ENCODE peak calls at places on chromosomes 11 and 22, in five cellular contexts. L is neural progenitor cell, O is PC-9, G is GM12878, A is GM23338. Q is an unnamed sample. For H3K4me1, the result is how much of the 10 kb centered on the place peaks cover.

GRCh38 chr22:25038239-25038638 is 85.7 kb downstream of the KIAA1671 start:
- DNase-seq in L (no peak), G (no peak), A (no peak), O (no peak), Q (no peak)

GRCh38 chr22:19788661-19789225 is 28.2 kb downstream of the TBX1 start:
- DNase-seq in O (no peak), G (no peak), A (no peak), L (no peak), Q (no peak)

GRCh38 chr11:94400839-94401772 is at the start of gene GPR83:
- DNase-seq in O (no peak), L (peak), A (peak), G (no peak), Q (peak)

GRCh38 chr11:84857746-84858145 is 769.4 kb downstream of the DLG2 start:
- DNase-seq in A (no peak), G (no peak), O (no peak), L (no peak), Q (no peak)

GRCh38 chr11:80122211-80122610 is 681.4 kb upstream of the TENM4 start:
- DNase-seq in G (no peak), A (no peak), L (no peak), O (no peak), Q (no peak)

GRCh38 chr22:30016596-30016995 is 63.7 kb upstream of the HORMAD2 start:
- DNase-seq in O (no peak), G (no peak), A (no peak), L (no peak), Q (no peak)

GRCh38 chr22:41908409-41909289 is 6.2 kb downstream of the SHISA8 start:
- DNase-seq in L (peak), A (peak), G (no peak), O (no peak), Q (no peak)

GRCh38 chr11:74021998-74022397 is 13.1 kb upstream of the UCP3 start:
- DNase-seq in L (no peak), A (no peak), O (no peak), G (no peak), Q (no peak)

GRCh38 chr11:115477410-115477809 is 26.8 kb downstream of the CADM1 start:
- DNase-seq in G (no peak), L (no peak), A (no peak), O (no peak), Q (no peak)

GRCh38 chr11:75233688-75234295 is 6.8 kb upstream of the TPBGL start:
- DNase-seq in O (peak), L (peak), G (no peak), A (peak), Q (peak)

GRCh38 chr11:111834432-111835163 is 36.8 kb downstream of the ALG9 start:
- DNase-seq in G (no peak), A (no peak), L (no peak), O (no peak), Q (no peak)

GRCh38 chr11:83195176-83195531 is 1.6 kb downstream of the ANKRD42 start:
- DNase-seq in O (no peak), L (no peak), A (no peak), G (no peak), Q (no peak)

GRCh38 chr11:29093416-29093815 is 923.4 kb downstream of the KCNA4 start:
- DNase-seq in L (no peak), O (no peak), A (no peak), G (no peak), Q (peak)

GRCh38 chr22:35312198-35313059 is 12.7 kb downstream of the TOM1 start:
- DNase-seq in A (no peak), O (peak), L (no peak), G (no peak), Q (peak)

GRCh38 chr11:75160328-75160757 is 9.4 kb downstream of the SLCO2B1 start:
- DNase-seq in G (no peak), A (no peak), L (no peak), O (no peak), Q (peak)

GRCh38 chr11:57288771-57289579 is 35.8 kb downstream of the TNKS1BP1 start:
- DNase-seq in G (no peak), A (peak), L (peak), O (no peak), Q (peak)

GRCh38 chr11:23605001-23605400 is 744.7 kb upstream of the CCDC179 start:
- DNase-seq in L (no peak), G (no peak), A (no peak), O (no peak), Q (no peak)

GRCh38 chr11:73729594-73730206 is 31.2 kb downstream of the RAB6A start:
- DNase-seq in O (peak), G (no peak), A (peak), L (peak), Q (no peak)

GRCh38 chr11:42023267-42023666 is 563.8 kb upstream of the LRRC4C start:
- DNase-seq in O (no peak), A (no peak), L (no peak), G (no peak), Q (peak)

GRCh38 chr22:30305519-30305905 is 16.2 kb upstream of the CASTOR1 start:
- DNase-seq in G (peak), A (no peak), O (no peak), L (no peak), Q (peak)

GRCh38 chr11:11981364-11981763 is 27.1 kb downstream of the DKK3 start:
- DNase-seq in L (no peak), O (no peak), A (no peak), G (no peak), Q (no peak)

GRCh38 chr22:49966041-49966715 is 5.6 kb downstream of the PIM3 start:
- DNase-seq in A (no peak), G (no peak), O (no peak), L (peak), Q (no peak)

GRCh38 chr11:60953781-60954180 is 1.8 kb upstream of the SLC15A3 start:
- DNase-seq in O (no peak), A (no peak), L (no peak), G (no peak), Q (peak)

GRCh38 chr11:60951611-60951908 is 416 bp downstream of the SLC15A3 start:
- DNase-seq in A (peak), O (no peak), L (no peak), G (no peak), Q (no peak)

GRCh38 chr11:60952742-60953170 is 780 bp upstream of the SLC15A3 start:
- DNase-seq in A (no peak), O (no peak), L (no peak), G (no peak), Q (no peak)

GRCh38 chr11:60950933-60951610 is 904 bp downstream of the SLC15A3 start:
- DNase-seq in A (peak), O (no peak), G (no peak), L (peak), Q (no peak)

DNA sequence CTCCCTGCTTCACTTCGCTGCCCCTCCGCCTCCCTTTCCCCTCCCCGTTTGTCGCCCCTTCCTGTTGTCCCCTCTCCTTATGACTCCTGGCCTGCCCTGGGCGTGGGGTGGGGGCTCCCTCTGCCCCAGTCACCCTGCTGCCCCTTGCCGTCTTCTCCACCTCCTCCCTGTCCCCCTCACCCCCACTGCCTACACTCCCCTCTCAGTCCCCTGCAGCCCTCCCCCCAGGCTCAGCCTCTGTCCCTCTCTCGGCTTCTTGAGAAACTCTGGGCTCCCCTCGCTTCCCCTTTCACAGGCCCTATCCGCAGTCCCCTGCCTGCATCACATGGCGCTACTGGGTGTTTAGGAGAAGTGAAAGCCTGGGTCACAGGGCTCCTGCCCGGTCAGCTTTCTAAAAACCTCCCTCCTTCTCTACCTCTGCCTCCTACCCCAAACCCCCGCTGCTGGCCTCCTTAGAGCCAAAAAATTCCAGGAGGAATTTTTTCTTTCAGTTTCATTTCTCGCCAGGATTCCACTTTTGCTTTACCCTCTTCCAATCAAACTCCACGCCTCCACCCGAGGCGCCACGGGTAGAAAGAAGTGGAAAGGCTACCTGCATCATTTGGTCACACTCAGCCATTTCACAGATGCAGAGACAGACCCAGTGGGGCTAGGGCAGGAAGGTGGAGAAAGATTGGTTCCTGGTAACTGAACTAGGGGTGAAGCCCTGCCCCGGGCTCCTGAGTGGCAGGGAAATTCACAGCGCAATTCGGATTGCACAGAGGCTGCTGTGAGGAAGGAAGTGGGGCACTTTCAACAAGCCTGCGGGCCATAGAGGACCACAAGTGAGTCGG is at the start of gene SLC15A3:
- DNase-seq in O (no peak), A (peak), G (peak), L (peak), Q (peak)
- H3K4me1 ChIP-seq in O (under half), A (under half), G (under half), L (under half), Q (under half)

DNA sequence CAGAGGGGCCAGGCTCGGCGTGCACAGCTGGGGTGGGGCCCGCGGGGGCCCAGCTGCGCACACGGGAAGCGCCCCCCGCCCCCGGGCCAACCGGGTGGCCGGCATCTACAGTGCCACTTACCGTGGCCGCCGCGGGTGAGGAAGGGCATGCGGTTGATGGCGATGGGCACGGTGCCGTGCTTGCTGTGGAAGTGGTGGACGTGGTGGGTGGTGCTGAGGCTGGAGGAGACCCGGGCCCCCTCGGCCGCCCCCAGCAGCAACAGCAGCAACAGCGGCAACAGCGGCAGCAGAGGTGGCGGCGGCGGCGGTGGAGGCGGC is 51.4 kb downstream of the SLC22A12 start:
- DNase-seq in A (no peak), G (no peak), L (no peak), O (no peak), Q (no peak)
- TF ChIP-seq EZH2 in A (peak), G (no peak), L (peak), O (no peak), Q (peak)

DNA sequence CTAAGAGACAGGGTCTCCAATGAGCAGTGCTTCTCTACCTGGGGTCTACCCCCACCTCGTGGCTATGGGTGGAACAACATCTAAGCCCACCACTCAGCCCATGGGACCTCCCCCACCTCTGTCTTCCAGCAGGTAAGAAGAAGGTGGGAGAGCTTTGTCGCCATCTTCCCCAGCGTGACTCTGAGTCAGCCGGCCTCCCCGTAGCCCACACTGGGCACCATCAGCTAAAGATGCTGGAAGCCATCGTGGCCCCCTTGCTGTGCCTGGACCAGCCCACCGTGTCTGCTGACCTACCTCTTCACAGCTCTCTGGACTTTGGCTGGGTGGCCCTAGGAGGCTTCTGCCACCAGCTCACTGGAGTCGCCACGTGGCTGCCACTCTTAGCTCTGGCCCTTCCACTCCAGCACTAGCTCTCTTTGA is 954 bp downstream of the C11orf86 start:
- DNase-seq in A (peak), O (peak), L (peak), G (no peak), Q (peak)
- TF ChIP-seq CTCF in A (peak), O (peak), L (peak), G (peak), Q (peak)

GRCh38 chr11:62513651-62514050 is 33.0 kb downstream of the AHNAK start:
- DNase-seq in A (no peak), L (no peak), G (no peak), O (no peak), Q (no peak)

GRCh38 chr11:62514151-62514550 is 32.5 kb downstream of the AHNAK start:
- DNase-seq in O (no peak), L (no peak), A (no peak), G (no peak), Q (no peak)

GRCh38 chr11:62512961-62513360 is 33.6 kb downstream of the AHNAK start:
- DNase-seq in O (no peak), A (no peak), L (no peak), G (no peak), Q (no peak)

GRCh38 chr11:62516736-62517371 is 29.8 kb downstream of the AHNAK start:
- DNase-seq in A (no peak), G (no peak), O (no peak), L (no peak), Q (no peak)
- H3K4me1 ChIP-seq in A (under half), G (under half), O (under half), L (under half), Q (under half)

GRCh38 chr11:101127699-101128570 is 1.7 kb downstream of the PGR start:
- DNase-seq in G (no peak), L (peak), A (peak), O (no peak), Q (no peak)

GRCh38 chr11:101128571-101129202 is 926 bp downstream of the PGR start:
- DNase-seq in O (no peak), G (no peak), L (peak), A (peak), Q (no peak)

GRCh38 chr11:101129203-101129943 is at the start of gene PGR:
- DNase-seq in L (peak), O (no peak), A (peak), G (no peak), Q (no peak)

GRCh38 chr11:101126551-101127347 is 2.9 kb downstream of the PGR start:
- DNase-seq in O (no peak), L (peak), G (no peak), A (peak), Q (peak)

DNA sequence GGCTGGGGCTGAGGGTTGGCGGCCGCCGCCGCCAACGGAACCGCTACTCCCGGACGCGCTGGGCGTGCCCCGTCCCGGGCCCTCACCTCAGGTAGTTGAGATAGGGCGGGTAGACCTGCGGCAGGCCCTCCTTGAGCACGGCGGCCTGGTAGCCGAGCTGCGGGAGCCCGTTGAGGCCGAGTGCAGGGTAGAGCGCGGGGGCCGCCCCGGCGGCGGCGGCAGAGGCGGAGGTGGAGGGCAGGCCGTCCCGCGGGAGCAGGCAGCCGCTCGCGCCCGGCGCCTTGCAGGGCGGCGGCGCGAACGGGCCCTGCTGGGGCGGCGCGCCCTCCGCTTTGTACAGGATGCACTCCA is 2.3 kb downstream of the PGR start:
- DNase-seq in A (peak), G (no peak), O (no peak), L (peak), Q (no peak)
- TF ChIP-seq EZH2 in A (no peak), G (no peak), O (no peak), L (peak), Q (peak)

GRCh38 chr11:96472085-96472484 is 82.3 kb downstream of the JRKL start:
- DNase-seq in G (no peak), L (no peak), O (no peak), A (peak), Q (no peak)
- TF ChIP-seq CTCF in G (peak), L (no peak), O (no peak), A (peak), Q (no peak)

GRCh38 chr11:47257518-47258316 is at the start of gene NR1H3:
- DNase-seq in L (peak), G (no peak), A (peak), O (peak), Q (peak)

GRCh38 chr11:47256374-47256773 is 1.4 kb upstream of the NR1H3 start:
- DNase-seq in L (no peak), G (no peak), O (no peak), A (no peak), Q (no peak)

GRCh38 chr11:47259178-47259977 is 1.6 kb downstream of the NR1H3 start:
- DNase-seq in G (no peak), O (peak), L (peak), A (peak), Q (peak)

GRCh38 chr11:47258317-47258902 is 614 bp downstream of the NR1H3 start:
- DNase-seq in O (no peak), A (no peak), G (no peak), L (no peak), Q (no peak)

DNA sequence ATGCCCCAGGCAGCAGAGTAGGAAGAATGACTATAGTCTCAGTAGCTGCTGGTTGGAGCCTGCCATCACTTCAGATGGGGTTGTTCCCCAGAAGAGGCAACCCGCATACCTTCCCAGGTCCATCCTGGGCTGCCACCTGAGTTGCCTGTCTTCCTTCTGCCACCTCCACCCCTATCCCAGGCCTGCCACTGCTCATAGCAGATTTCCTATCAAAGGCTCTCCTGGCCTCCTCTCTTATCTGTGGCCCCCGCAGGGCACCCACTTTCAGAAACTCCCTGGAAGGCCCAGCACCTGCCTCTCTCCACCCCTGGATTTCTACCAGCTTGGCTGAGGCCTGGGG is 648 bp upstream of the NR1H3 start:
- DNase-seq in O (no peak), G (no peak), L (no peak), A (no peak), Q (no peak)
- H3K4me1 ChIP-seq in O (half or more), G (under half), L (under half), A (under half), Q (under half)

GRCh38 chr22:28547132-28547842 is 132.4 kb downstream of the TTC28 start:
- DNase-seq in L (no peak), G (no peak), A (no peak), O (no peak), Q (no peak)
- TF ChIP-seq EZH2 in L (no peak), G (no peak), A (no peak), O (no peak), Q (no peak)

DNA sequence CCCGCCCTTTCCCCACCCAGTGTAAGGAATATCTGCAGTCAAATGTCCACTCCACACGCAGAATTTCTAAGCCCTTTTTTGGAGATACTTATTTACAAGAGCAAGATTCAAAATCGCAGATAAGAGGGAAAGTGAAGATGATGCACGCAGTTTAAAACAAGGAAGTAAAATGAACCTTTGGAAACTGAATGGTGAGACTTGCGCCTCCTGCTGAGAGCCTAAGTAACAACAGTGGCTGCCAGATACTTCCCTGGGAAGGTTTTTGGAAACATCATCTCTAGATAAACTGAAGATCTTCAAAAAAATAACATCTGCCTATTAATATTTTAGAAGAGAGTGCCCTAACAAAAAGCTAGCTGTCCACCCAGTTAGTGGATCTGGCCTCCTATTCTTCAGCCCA is 963.1 kb upstream of the FAT3 start:
- DNase-seq in G (no peak), O (no peak), L (peak), A (peak), Q (no peak)
- TF ChIP-seq CTCF in G (peak), O (peak), L (peak), A (peak), Q (no peak)

DNA sequence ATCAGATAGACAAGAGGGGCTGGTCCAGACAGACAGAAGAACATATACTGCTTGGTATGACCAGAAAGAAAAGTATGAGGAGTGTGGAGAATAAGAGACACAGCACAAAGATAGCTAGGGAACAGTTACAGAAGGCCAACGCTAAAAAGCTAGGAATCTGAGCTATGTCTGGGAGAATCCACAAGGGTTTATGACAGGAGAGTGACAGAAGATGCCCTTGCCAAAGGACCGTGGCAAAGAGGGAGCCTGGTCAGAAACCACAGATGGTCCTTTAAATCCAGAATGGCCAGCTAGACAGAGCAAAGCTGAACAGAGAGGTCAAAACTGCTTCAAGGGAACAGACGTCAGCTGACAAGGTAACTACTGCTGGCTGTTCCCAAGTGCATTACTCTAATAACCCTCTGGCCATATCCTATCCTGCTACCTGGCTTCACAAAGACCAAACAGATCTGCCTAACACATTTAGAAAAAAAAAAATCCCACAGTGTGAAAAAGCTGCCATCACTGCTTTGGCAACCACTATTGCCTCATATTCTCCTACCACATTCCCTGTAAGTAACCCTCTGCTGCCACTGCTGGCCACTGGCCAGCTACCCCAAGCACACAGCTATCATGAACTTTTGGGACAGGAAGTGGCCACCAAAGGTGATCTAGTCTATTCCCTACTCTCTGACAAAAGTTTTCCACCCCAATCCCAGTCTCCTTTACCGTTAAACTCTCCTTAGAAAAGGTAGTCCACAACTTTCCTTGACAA is 7.3 kb downstream of the SERGEF start:
- DNase-seq in O (no peak), L (no peak), G (no peak), A (no peak), Q (no peak)
- H3K4me1 ChIP-seq in O (under half), L (under half), G (under half), A (under half), Q (under half)